ENCODE peak calls at places on chromosomes 5 and 9, in five cellular contexts. T, F, U, N and G are unnamed samples. For H3K36me3, the result is how much of the 10 kb centered on the place peaks cover.

GRCh38 chr5:148665431-148665830 is 11.1 kb upstream of the HTR4 start:
- DNase-seq in T (no peak), F (no peak), U (no peak), N (peak), G (no peak)

GRCh38 chr5:39331993-39332392 is 32.3 kb downstream of the C9 start:
- DNase-seq in T (no peak), F (no peak), U (no peak), N (no peak), G (no peak)

GRCh38 chr5:15003511-15003920 is 131.9 kb upstream of the ANKH start:
- DNase-seq in T (peak), F (no peak), U (peak), N (peak), G (peak)

GRCh38 chr5:86546582-86546981 is 71.2 kb upstream of the COX7C start:
- DNase-seq in T (no peak), F (no peak), U (no peak), N (no peak), G (no peak)

GRCh38 chr9:77999231-77999631 is 32.4 kb downstream of the GNAQ start:
- DNase-seq in T (peak), F (no peak), U (no peak), N (no peak), G (no peak)

GRCh38 chr5:103128202-103128601 is 8.1 kb downstream of the PPIP5K2 start:
- DNase-seq in T (no peak), F (no peak), U (no peak), N (no peak), G (no peak)

GRCh38 chr9:4020038-4020746 is 279.7 kb downstream of the GLIS3 start:
- DNase-seq in T (no peak), F (no peak), U (no peak), N (no peak), G (no peak)

GRCh38 chr5:58722160-58722559 is 139.3 kb downstream of the RAB3C start:
- DNase-seq in T (no peak), F (no peak), U (no peak), N (no peak), G (no peak)

GRCh38 chr9:121607434-121608248 is 43.8 kb upstream of the DAB2IP start:
- DNase-seq in T (no peak), F (no peak), U (no peak), N (no peak), G (peak)

GRCh38 chr9:27227192-27227591 is 69.8 kb downstream of the EQTN start:
- DNase-seq in T (no peak), F (no peak), U (no peak), N (no peak), G (no peak)

GRCh38 chr9:106697390-106697789 is 165.6 kb upstream of the ZNF462 start:
- DNase-seq in T (no peak), F (no peak), U (no peak), N (no peak), G (no peak)

GRCh38 chr9:109411069-109411761 is 86.9 kb downstream of the PTPN3 start:
- DNase-seq in T (no peak), F (no peak), U (no peak), N (no peak), G (no peak)

GRCh38 chr5:136062563-136063274 is 33.9 kb downstream of the TGFBI start:
- DNase-seq in T (peak), F (no peak), U (no peak), N (no peak), G (no peak)

GRCh38 chr9:81634437-81634836 is 54.9 kb downstream of the TLE1 start:
- DNase-seq in T (no peak), F (no peak), U (no peak), N (no peak), G (no peak)

GRCh38 chr5:4018968-4019766 is 423.5 kb downstream of the IRX1 start:
- DNase-seq in T (no peak), F (no peak), U (peak), N (no peak), G (no peak)

GRCh38 chr5:14305045-14305444 is 161.9 kb downstream of the TRIO start:
- DNase-seq in T (peak), F (no peak), U (no peak), N (no peak), G (peak)

GRCh38 chr9:134335095-134335489 is 8.8 kb downstream of the RXRA start:
- DNase-seq in T (no peak), F (no peak), U (no peak), N (no peak), G (no peak)

GRCh38 chr9:98057095-98057799 is 715 bp downstream of the NANS start:
- DNase-seq in T (peak), F (no peak), U (peak), N (no peak), G (no peak)

GRCh38 chr5:94245608-94246007 is 372.8 kb downstream of the KIAA0825 start:
- DNase-seq in T (no peak), F (no peak), U (no peak), N (no peak), G (peak)

GRCh38 chr9:126205260-126205659 is 121.4 kb upstream of the MVB12B start:
- DNase-seq in T (no peak), F (no peak), U (no peak), N (no peak), G (no peak)

GRCh38 chr5:14186132-14186830 is 43.1 kb downstream of the TRIO start:
- DNase-seq in T (peak), F (no peak), U (no peak), N (no peak), G (no peak)

GRCh38 chr9:131618071-131618479 is 72.8 kb downstream of the PRRT1B start:
- DNase-seq in T (peak), F (no peak), U (peak), N (no peak), G (peak)

GRCh38 chr9:94819161-94819677 is 92.7 kb downstream of the AOPEP start:
- DNase-seq in T (no peak), F (no peak), U (no peak), N (no peak), G (peak)

GRCh38 chr5:135833961-135834638 is 363 bp upstream of the SLC25A48 start:
- DNase-seq in T (no peak), F (peak), U (no peak), N (peak), G (peak)

GRCh38 chr5:116361171-116361967 is 213.3 kb downstream of the SEMA6A start:
- DNase-seq in T (no peak), F (peak), U (no peak), N (peak), G (peak)

GRCh38 chr5:53032188-53032587 is 43.0 kb downstream of the ITGA2 start:
- DNase-seq in T (no peak), F (no peak), U (no peak), N (no peak), G (no peak)

GRCh38 chr9:7906783-7907182 is 107.2 kb upstream of the DMAC1 start:
- DNase-seq in T (no peak), F (no peak), U (no peak), N (no peak), G (no peak)

GRCh38 chr5:93062548-93062947 is 518.5 kb downstream of the NR2F1-AS1 start:
- DNase-seq in T (peak), F (no peak), U (no peak), N (no peak), G (no peak)
- TF ChIP-seq CTCF in T (peak), F (no peak), U (no peak), N (no peak), G (no peak)

GRCh38 chr9:96460877-96461276 is 10.9 kb downstream of the HABP4 start:
- DNase-seq in T (no peak), F (no peak), U (no peak), N (no peak), G (no peak)

GRCh38 chr9:96467784-96468183 is 17.8 kb downstream of the HABP4 start:
- DNase-seq in T (no peak), F (no peak), U (no peak), N (no peak), G (no peak)

GRCh38 chr9:96462538-96462937 is 12.6 kb downstream of the HABP4 start:
- DNase-seq in T (no peak), F (no peak), U (no peak), N (no peak), G (no peak)

GRCh38 chr9:96461336-96461735 is 11.4 kb downstream of the HABP4 start:
- DNase-seq in T (no peak), F (no peak), U (no peak), N (no peak), G (no peak)

GRCh38 chr9:96464426-96464825 is 14.5 kb downstream of the HABP4 start:
- DNase-seq in T (no peak), F (no peak), U (no peak), N (no peak), G (no peak)
- H3K36me3 ChIP-seq in T (under half), F (under half), U (under half), N (under half), G (under half)

GRCh38 chr9:135650408-135650807 is 11.1 kb upstream of the GLT6D1 start:
- DNase-seq in T (no peak), F (no peak), U (no peak), N (no peak), G (no peak)
- TF ChIP-seq POLR2A in T (no peak), F (no peak), U (no peak), N (no peak), G (no peak)

GRCh38 chr5:97986069-97986468 is 787.4 kb upstream of the RGMB start:
- DNase-seq in T (peak), F (no peak), U (no peak), N (no peak), G (no peak)
- TF ChIP-seq CTCF in T (no peak), F (no peak), U (no peak), N (no peak), G (no peak)

GRCh38 chr5:37005252-37005651 is 128.7 kb downstream of the NIPBL start:
- DNase-seq in T (peak), F (no peak), U (no peak), N (no peak), G (no peak)
- H3K36me3 ChIP-seq in T (under half), F (under half), U (under half), N (under half), G (half or more)

DNA sequence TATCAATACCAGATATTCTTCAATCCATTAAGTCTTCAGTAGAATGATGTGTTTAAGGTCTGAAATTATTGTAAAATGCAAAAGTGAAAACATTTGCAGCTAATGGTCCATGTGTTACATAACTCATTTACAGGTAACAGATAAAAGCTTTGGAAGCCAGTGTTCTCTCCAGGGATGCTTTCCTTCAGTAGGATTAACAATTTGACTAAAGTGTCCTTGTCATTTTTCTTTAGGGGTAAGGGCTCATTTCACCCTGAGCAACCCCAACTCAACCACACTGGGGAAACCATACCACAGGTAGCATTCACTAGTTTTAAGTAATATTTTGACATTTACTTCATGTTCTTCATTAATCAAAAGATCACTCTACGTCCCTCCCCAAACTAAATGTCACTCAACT is 12.9 kb downstream of the HNRNPK start:
- DNase-seq in T (no peak), F (no peak), U (no peak), N (no peak), G (no peak)
- TF ChIP-seq POLR2A in T (no peak), F (no peak), U (no peak), N (no peak), G (no peak)